ENCODE peak calls at places on chromosome 1, in eight cellular contexts. B, Z, O, E, I, H, C and F are unnamed samples.

GRCh38 chr1:2273401-2274090 is 45.4 kb downstream of the SKI start:
- DNase-seq in B (no peak), Z (no peak), O (no peak), E (no peak), I (no peak), H (no peak), C (no peak), F (no peak)

GRCh38 chr1:211606914-211607751 is 28.2 kb upstream of the SLC30A1 start:
- DNase-seq in B (peak), Z (peak), O (no peak), E (peak), I (no peak), H (no peak), C (no peak), F (no peak)

GRCh38 chr1:168689726-168690602 is 39.0 kb downstream of the DPT start:
- DNase-seq in B (no peak), Z (no peak), O (no peak), E (no peak), I (no peak), H (peak), C (no peak), F (no peak)

GRCh38 chr1:57845041-57845440 is 421.2 kb upstream of the DAB1 start:
- DNase-seq in B (no peak), Z (no peak), O (no peak), E (peak), I (no peak), H (peak), C (no peak), F (no peak)

GRCh38 chr1:198295186-198295585 is 138.4 kb downstream of the NEK7 start:
- DNase-seq in B (no peak), Z (no peak), O (no peak), E (no peak), I (peak), H (no peak), C (no peak), F (peak)

GRCh38 chr1:10540277-10541005 is 65.7 kb downstream of the PEX14 start:
- DNase-seq in B (no peak), Z (no peak), O (no peak), E (peak), I (no peak), H (no peak), C (no peak), F (no peak)

GRCh38 chr1:108829498-108829916 is 27.4 kb downstream of the AKNAD1 start:
- DNase-seq in B (no peak), Z (no peak), O (no peak), E (no peak), I (no peak), H (peak), C (peak), F (no peak)

GRCh38 chr1:183711691-183712401 is 58.7 kb upstream of the APOBEC4 start:
- DNase-seq in B (no peak), Z (no peak), O (no peak), E (peak), I (no peak), H (peak), C (peak), F (no peak)

GRCh38 chr1:202958544-202959275 is 598 bp upstream of the ADIPOR1 start:
- DNase-seq in B (peak), Z (no peak), O (peak), E (no peak), I (no peak), H (no peak), C (no peak), F (no peak)

GRCh38 chr1:2124446-2125198 is 70.0 kb downstream of the FAAP20 start:
- DNase-seq in B (no peak), Z (no peak), O (no peak), E (no peak), I (no peak), H (no peak), C (no peak), F (no peak)

GRCh38 chr1:11384170-11384554 is 94.8 kb upstream of the DISP3 start:
- DNase-seq in B (no peak), Z (no peak), O (no peak), E (no peak), I (no peak), H (peak), C (peak), F (no peak)

GRCh38 chr1:180563013-180563827 is 4.5 kb downstream of the OVAAL start:
- DNase-seq in B (no peak), Z (no peak), O (no peak), E (peak), I (no peak), H (peak), C (peak), F (no peak)

GRCh38 chr1:181557313-181557712 is 74.0 kb downstream of the CACNA1E start:
- DNase-seq in B (no peak), Z (no peak), O (no peak), E (no peak), I (no peak), H (no peak), C (no peak), F (no peak)

GRCh38 chr1:11158720-11159321 is 30.3 kb upstream of the ANGPTL7 start:
- DNase-seq in B (no peak), Z (no peak), O (no peak), E (peak), I (no peak), H (peak), C (peak), F (no peak)

GRCh38 chr1:10900691-10901090 is 104.2 kb upstream of the CASZ1 start:
- DNase-seq in B (no peak), Z (no peak), O (no peak), E (no peak), I (no peak), H (peak), C (peak), F (no peak)

GRCh38 chr1:905811-906531 is 17.8 kb upstream of the SAMD11 start:
- DNase-seq in B (no peak), Z (no peak), O (peak), E (no peak), I (peak), H (no peak), C (no peak), F (peak)

GRCh38 chr1:30698401-30698981 is 24.9 kb downstream of the MATN1 start:
- DNase-seq in B (no peak), Z (no peak), O (no peak), E (no peak), I (no peak), H (peak), C (no peak), F (peak)

GRCh38 chr1:28800324-28800723 is 11.6 kb upstream of the OPRD1 start:
- DNase-seq in B (no peak), Z (no peak), O (no peak), E (no peak), I (no peak), H (no peak), C (no peak), F (no peak)

GRCh38 chr1:222749927-222750326 is 12.9 kb downstream of the FAM177B start:
- DNase-seq in B (no peak), Z (no peak), O (no peak), E (no peak), I (no peak), H (no peak), C (no peak), F (no peak)

GRCh38 chr1:32031578-32032286 is 18.1 kb downstream of the KHDRBS1 start:
- DNase-seq in B (no peak), Z (no peak), O (no peak), E (peak), I (no peak), H (peak), C (peak), F (no peak)

GRCh38 chr1:155128755-155129473 is 1.2 kb downstream of the EFNA1 start:
- DNase-seq in B (no peak), Z (no peak), O (peak), E (no peak), I (no peak), H (no peak), C (peak), F (no peak)